ENCODE peak calls at places on chromosomes 11 and 22, in seven cellular contexts. X is left ventricle myocardium inferior, N is GM23338, C is cardiac fibroblast, M is adrenal gland, T is A673, E is pancreas. D is an unnamed sample.

GRCh38 chr11:7872913-7873312 is 58.2 kb downstream of the OR10A6 start:
- DNase-seq in C (no peak), M (no peak), N (no peak), T (no peak), E (no peak), X (no peak), D (no peak)

GRCh38 chr11:96342131-96342970 is 644 bp downstream of the MAML2 start:
- DNase-seq in E (no peak), N (peak), T (peak), X (no peak), M (no peak), C (no peak), D (no peak)

GRCh38 chr11:118636569-118637290 is 29.3 kb downstream of the PHLDB1 start:
- DNase-seq in X (no peak), E (no peak), N (no peak), T (no peak), C (peak), M (no peak), D (no peak)

GRCh38 chr22:45998638-45999378 is 21.8 kb upstream of the WNT7B start:
- DNase-seq in M (peak), X (peak), T (no peak), C (no peak), N (no peak), E (peak), D (no peak)

GRCh38 chr22:29480512-29481264 is 670 bp downstream of the NEFH start:
- DNase-seq in E (no peak), T (peak), N (peak), M (peak), X (peak), C (peak), D (peak)

GRCh38 chr11:123314972-123315371 is 115.1 kb upstream of the GRAMD1B start:
- DNase-seq in M (peak), C (no peak), X (peak), T (no peak), E (no peak), N (no peak), D (no peak)

GRCh38 chr22:27164781-27165503 is 507.6 kb downstream of the MIAT start:
- DNase-seq in N (no peak), X (no peak), C (no peak), T (no peak), M (no peak), E (no peak), D (no peak)

GRCh38 chr11:70359806-70360205 is 38.5 kb upstream of the CTTN start:
- DNase-seq in E (no peak), X (no peak), T (no peak), N (no peak), M (no peak), C (no peak), D (no peak)

GRCh38 chr22:19798825-19799224 is 38.2 kb downstream of the TBX1 start:
- DNase-seq in C (no peak), E (no peak), M (no peak), X (no peak), T (no peak), N (no peak), D (no peak)

GRCh38 chr11:8838248-8838647 is 72.7 kb upstream of the AKIP1 start:
- DNase-seq in X (no peak), C (peak), M (no peak), E (no peak), N (no peak), T (no peak), D (peak)

GRCh38 chr11:5983443-5983842 is 3.3 kb downstream of the OR52L1 start:
- DNase-seq in N (peak), C (no peak), E (no peak), T (no peak), M (no peak), X (no peak), D (no peak)

GRCh38 chr11:111601979-111602864 is at the start of gene SIK2:
- DNase-seq in N (peak), T (peak), E (peak), C (peak), M (peak), X (peak), D (peak)

GRCh38 chr22:41367680-41368542 is 13.8 kb upstream of the TEF start:
- DNase-seq in X (peak), T (no peak), E (peak), M (peak), N (peak), C (peak), D (no peak)

GRCh38 chr11:100637706-100638105 is 49.4 kb upstream of the ARHGAP42 start:
- DNase-seq in N (no peak), T (no peak), X (no peak), E (no peak), C (no peak), M (no peak), D (no peak)

GRCh38 chr11:8267280-8267679 is 3.6 kb upstream of the LMO1 start:
- DNase-seq in C (no peak), E (peak), X (no peak), T (no peak), N (no peak), M (no peak), D (no peak)

GRCh38 chr22:50674606-50675552 is 2.3 kb downstream of the SHANK3 start:
- DNase-seq in C (no peak), E (peak), N (peak), T (peak), M (no peak), X (no peak), D (no peak)

GRCh38 chr11:76134239-76134638 is 72.1 kb downstream of the WNT11 start:
- DNase-seq in E (no peak), X (no peak), N (no peak), T (no peak), C (no peak), M (no peak), D (no peak)

GRCh38 chr11:45736424-45736823 is 68.5 kb upstream of the SLC35C1 start:
- DNase-seq in M (no peak), N (no peak), X (no peak), T (no peak), E (no peak), C (peak), D (no peak)

GRCh38 chr11:96943970-96944369 is 554.2 kb downstream of the JRKL start:
- DNase-seq in X (no peak), M (no peak), N (peak), E (no peak), C (no peak), T (peak), D (no peak)

GRCh38 chr22:46053563-46054090 is 76.7 kb upstream of the WNT7B start:
- DNase-seq in X (peak), M (peak), T (peak), N (no peak), C (peak), E (peak), D (no peak)

GRCh38 chr11:62256281-62256680 is 13.7 kb upstream of the SCGB2A2 start:
- DNase-seq in X (no peak), E (no peak), C (peak), T (no peak), N (no peak), M (no peak), D (no peak)

GRCh38 chr11:67640021-67640757 is 626 bp upstream of the TBX10 start:
- DNase-seq in M (peak), E (peak), X (no peak), N (peak), C (peak), T (peak), D (no peak)

GRCh38 chr11:95556342-95557151 is 233.0 kb downstream of the FAM76B start:
- DNase-seq in M (no peak), N (peak), X (no peak), C (peak), E (no peak), T (peak), D (peak)

GRCh38 chr11:30008946-30009525 is 7.8 kb downstream of the KCNA4 start:
- DNase-seq in M (no peak), N (no peak), X (no peak), E (no peak), C (no peak), T (no peak), D (no peak)

GRCh38 chr11:26297179-26297970 is 34.6 kb upstream of the ANO3 start:
- DNase-seq in N (peak), M (peak), T (peak), E (no peak), X (no peak), C (peak), D (peak)

GRCh38 chr11:48062649-48063048 is 82.3 kb downstream of the PTPRJ start:
- DNase-seq in E (no peak), N (no peak), C (no peak), M (no peak), T (no peak), X (no peak), D (no peak)

GRCh38 chr11:48058777-48059176 is 78.4 kb downstream of the PTPRJ start:
- DNase-seq in E (no peak), C (no peak), M (no peak), N (no peak), X (no peak), T (no peak), D (no peak)

GRCh38 chr11:48063424-48063978 is 83.1 kb downstream of the PTPRJ start:
- DNase-seq in X (no peak), T (no peak), C (peak), N (no peak), M (peak), E (no peak), D (peak)

GRCh38 chr11:48066881-48067800 is 86.8 kb downstream of the PTPRJ start:
- DNase-seq in T (peak), X (no peak), N (no peak), E (no peak), C (no peak), M (no peak), D (peak)

GRCh38 chr11:48064306-48064705 is 83.9 kb downstream of the PTPRJ start:
- DNase-seq in M (no peak), X (no peak), E (no peak), C (peak), T (no peak), N (no peak), D (no peak)
- H3K4me3 ChIP-seq in M (no peak), X (no peak), E (no peak), C (no peak), T (no peak), N (no peak), D (no peak)

GRCh38 chr11:131885371-131885770 is 515.0 kb downstream of the NTM start:
- DNase-seq in X (no peak), C (no peak), E (no peak), N (no peak), T (peak), M (no peak), D (no peak)

GRCh38 chr11:131888230-131888826 is 517.9 kb downstream of the NTM start:
- DNase-seq in E (no peak), X (no peak), N (no peak), M (no peak), T (peak), C (peak), D (peak)

GRCh38 chr11:131886201-131886600 is 515.8 kb downstream of the NTM start:
- DNase-seq in X (no peak), E (no peak), C (no peak), T (no peak), N (no peak), M (no peak), D (peak)

GRCh38 chr11:131889760-131890620 is 519.6 kb downstream of the NTM start:
- DNase-seq in M (no peak), T (peak), E (no peak), N (peak), X (no peak), C (no peak), D (no peak)

GRCh38 chr11:131889146-131889577 is 518.7 kb downstream of the NTM start:
- DNase-seq in X (no peak), M (no peak), E (no peak), C (peak), N (peak), T (peak), D (peak)
- H3K4me3 ChIP-seq in X (no peak), M (no peak), E (no peak), C (no peak), N (no peak), T (no peak), D (no peak)

GRCh38 chr22:37501176-37501609 is 15.0 kb upstream of the MFNG start:
- DNase-seq in X (peak), N (no peak), T (no peak), E (no peak), C (no peak), M (peak), D (no peak)

GRCh38 chr22:37500745-37501144 is 14.6 kb upstream of the MFNG start:
- DNase-seq in C (no peak), X (no peak), E (no peak), M (no peak), N (no peak), T (no peak), D (no peak)

GRCh38 chr22:37503183-37503683 is 16.0 kb downstream of the CARD10 start:
- DNase-seq in C (no peak), M (no peak), E (no peak), T (no peak), X (no peak), N (no peak), D (no peak)

GRCh38 chr22:37502342-37503182 is 16.4 kb upstream of the MFNG start:
- DNase-seq in C (no peak), T (no peak), M (peak), X (no peak), E (peak), N (no peak), D (no peak)

DNA sequence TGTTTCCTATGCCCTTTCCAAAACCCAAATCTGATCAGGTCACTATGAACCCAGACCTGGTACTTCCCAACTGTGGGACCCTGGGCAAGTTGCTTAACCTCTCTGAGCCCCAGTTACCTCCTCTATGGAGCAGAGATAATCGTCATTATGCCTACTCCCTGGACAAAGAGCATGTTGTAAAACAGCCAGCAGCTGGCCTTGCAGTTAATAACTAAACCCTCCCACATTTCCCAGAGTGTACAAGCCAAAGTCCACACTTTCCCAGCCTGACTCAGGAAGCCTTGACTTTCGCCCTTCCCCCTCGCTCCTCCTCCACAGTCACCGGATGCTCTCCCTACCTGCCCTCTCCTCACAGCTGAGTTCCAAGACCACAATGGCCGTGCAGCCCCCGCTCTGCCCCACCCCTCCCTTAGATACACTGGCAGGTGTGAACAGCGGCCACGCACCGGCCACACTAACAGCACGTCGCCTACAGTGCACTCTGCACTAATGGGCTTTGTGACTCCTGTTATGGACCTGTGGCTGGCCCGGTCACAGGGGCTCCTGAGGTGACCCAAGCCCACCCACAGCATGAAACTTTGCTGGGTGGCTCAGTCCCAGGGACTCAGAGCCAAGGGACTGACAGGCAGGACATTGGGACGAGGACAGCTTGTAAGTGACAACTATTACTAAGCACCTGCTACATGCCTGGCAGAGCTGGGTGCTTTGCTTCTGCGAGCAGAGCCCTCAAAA is 15.6 kb upstream of the MFNG start:
- DNase-seq in X (peak), M (peak), C (peak), E (peak), T (no peak), N (no peak), D (peak)
- H3K4me3 ChIP-seq in X (peak), M (no peak), C (no peak), E (no peak), T (no peak), N (no peak), D (no peak)

GRCh38 chr11:35050596-35050995 is 88.4 kb upstream of the CD44 start:
- DNase-seq in E (no peak), C (no peak), N (no peak), T (no peak), X (no peak), M (no peak), D (no peak)
- H3K4me3 ChIP-seq in E (no peak), C (no peak), N (no peak), T (no peak), X (no peak), M (no peak), D (no peak)

GRCh38 chr11:104968365-104968855 is at the start of gene CASP4:
- DNase-seq in X (no peak), N (no peak), T (peak), E (no peak), M (peak), C (peak), D (peak)
- H3K4me3 ChIP-seq in X (peak), N (no peak), T (peak), E (peak), M (peak), C (peak), D (peak)

DNA sequence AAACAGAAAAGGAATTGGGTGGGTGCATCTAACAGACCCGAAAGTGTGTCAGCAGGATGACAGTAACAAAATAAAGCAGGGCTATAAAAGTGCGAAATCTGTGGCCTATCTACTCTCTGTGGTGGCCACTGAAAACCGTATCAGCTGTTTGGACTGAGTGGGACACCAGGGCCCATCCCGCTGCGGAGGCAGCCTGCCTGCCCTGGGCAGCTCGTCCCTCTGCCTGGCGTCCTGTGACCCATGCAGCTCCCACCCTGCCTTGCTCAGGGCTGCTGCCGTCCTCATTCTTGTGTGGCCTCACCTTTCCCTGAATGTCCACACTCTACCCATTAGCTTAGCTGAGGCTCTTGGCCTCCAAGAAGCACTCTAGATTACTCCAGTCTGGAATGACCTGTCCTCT is 30.4 kb downstream of the CARS1 start:
- DNase-seq in T (no peak), E (no peak), X (no peak), M (no peak), N (no peak), C (no peak), D (no peak)
- H3K4me3 ChIP-seq in T (no peak), E (no peak), X (no peak), M (no peak), N (no peak), C (no peak), D (no peak)

DNA sequence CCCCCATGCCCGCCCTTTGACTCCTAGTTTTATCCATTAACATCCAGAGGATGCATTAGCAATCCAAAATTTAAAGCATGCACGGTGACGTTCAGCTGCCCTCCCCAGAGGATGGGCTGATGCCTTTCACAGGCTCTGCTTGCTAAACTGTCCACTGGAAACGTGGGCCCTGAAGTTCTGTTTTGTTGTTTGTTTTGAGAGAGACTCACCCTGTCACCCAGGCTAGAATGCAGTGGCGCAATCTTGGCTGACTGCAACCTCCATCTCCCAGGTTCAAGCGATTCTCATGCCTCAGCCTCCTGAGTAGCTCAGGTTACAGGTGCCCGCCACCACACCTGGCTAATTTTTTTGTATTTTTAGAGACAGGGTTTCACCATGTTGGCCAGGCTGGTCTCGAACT is 39.3 kb downstream of the NFRKB start:
- DNase-seq in X (no peak), N (no peak), M (no peak), T (no peak), E (no peak), C (peak), D (no peak)
- H3K4me3 ChIP-seq in X (no peak), N (no peak), M (no peak), T (no peak), E (no peak), C (no peak), D (no peak)

DNA sequence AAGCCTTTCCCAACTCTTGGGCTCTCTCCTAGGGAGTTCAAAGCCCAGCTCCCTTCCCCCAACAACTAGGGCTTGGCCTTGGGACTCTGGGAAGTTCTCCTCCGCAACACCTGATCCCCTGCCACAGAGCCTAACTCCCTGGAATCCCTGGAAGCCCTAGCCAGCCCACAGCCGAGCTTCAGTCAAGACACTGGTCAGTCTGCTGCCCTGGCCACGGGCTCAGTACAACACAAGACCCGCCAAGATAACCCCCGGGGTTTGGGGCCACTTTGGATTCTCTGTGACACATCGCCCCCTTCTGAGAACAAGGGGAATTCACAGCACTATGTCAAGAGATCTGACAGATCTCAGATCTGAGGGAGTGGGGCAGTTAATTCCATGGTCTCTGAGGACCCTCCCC is 58.3 kb downstream of the SLC22A12 start:
- DNase-seq in M (no peak), T (peak), N (peak), E (no peak), X (no peak), C (peak), D (no peak)
- H3K4me3 ChIP-seq in M (no peak), T (no peak), N (peak), E (no peak), X (no peak), C (no peak), D (no peak)

D was measured in astrocyte of the cerebellum.